ENCODE peak calls at places on chromosomes 6 and 20, in four cellular contexts. S, X, O and Z are unnamed samples.

GRCh38 chr20:483791-484644 is 21.7 kb upstream of the TBC1D20 start:
- DNase-seq in S (peak; percentile 7), X (no peak), O (no peak), Z (peak; percentile 29)

GRCh38 chr6:166583230-166583629 is 3.2 kb downstream of the RAMACL start:
- DNase-seq in S (no peak), X (no peak), O (no peak), Z (no peak)

GRCh38 chr6:5435449-5435848 is 174.1 kb downstream of the FARS2 start:
- DNase-seq in S (no peak), X (no peak), O (no peak), Z (no peak)

GRCh38 chr20:63964412-63964811 is 5.3 kb downstream of the ZNF512B start:
- DNase-seq in S (no peak), X (no peak), O (no peak), Z (no peak)

GRCh38 chr6:132961122-132961521 is 146.8 kb downstream of the RPS12 start:
- DNase-seq in S (no peak), X (no peak), O (no peak), Z (no peak)

GRCh38 chr20:35134472-35134871 is 12.7 kb downstream of the EDEM2 start:
- DNase-seq in S (no peak), X (no peak), O (no peak), Z (no peak)

GRCh38 chr20:54221383-54221782 is 13.5 kb downstream of the PFDN4 start:
- DNase-seq in S (no peak), X (no peak), O (no peak), Z (no peak)

GRCh38 chr20:1274485-1275313 is 8.6 kb downstream of the SNPH start:
- DNase-seq in S (peak; percentile 95), X (no peak), O (no peak), Z (peak; percentile 58)

GRCh38 chr20:25459916-25460590 is 52.6 kb downstream of the GINS1 start:
- DNase-seq in S (no peak), X (no peak), O (no peak), Z (no peak)

GRCh38 chr20:25072226-25072811 is 9.6 kb downstream of the VSX1 start:
- DNase-seq in S (no peak), X (no peak), O (no peak), Z (no peak)

GRCh38 chr6:168403370-168404005 is 37.5 kb upstream of the SMOC2 start:
- DNase-seq in S (no peak), X (no peak), O (no peak), Z (no peak)

GRCh38 chr6:70166088-70166958 is 136.6 kb downstream of the COL9A1 start:
- DNase-seq in S (no peak), X (peak; percentile 55), O (peak; percentile 53), Z (peak; percentile 92)

GRCh38 chr6:27605401-27606342 is 132.8 kb upstream of the ZNF184 start:
- DNase-seq in S (no peak), X (no peak), O (no peak), Z (no peak)

GRCh38 chr20:10078403-10078802 is 43.6 kb downstream of the ANKEF1 start:
- DNase-seq in S (no peak), X (no peak), O (no peak), Z (no peak)

GRCh38 chr6:24520929-24521546 is 26.3 kb downstream of the ALDH5A1 start:
- DNase-seq in S (no peak), X (no peak), O (peak; percentile 56), Z (peak; percentile 46)

GRCh38 chr6:26064619-26065257 is 22.5 kb upstream of the HFE start:
- DNase-seq in S (peak; percentile 14), X (no peak), O (no peak), Z (peak; percentile 11)

GRCh38 chr20:45968801-45969711 is 2.9 kb downstream of the ZNF335 start:
- DNase-seq in S (no peak), X (no peak), O (no peak), Z (no peak)

GRCh38 chr6:1468126-1468525 is 78.8 kb downstream of the FOXF2 start:
- DNase-seq in S (no peak), X (no peak), O (peak; percentile 30), Z (no peak)

GRCh38 chr6:135782517-135782916 is 69.0 kb upstream of the PDE7B start:
- DNase-seq in S (no peak), X (no peak), O (no peak), Z (no peak)

GRCh38 chr6:129207832-129208231 is 324.9 kb downstream of the LAMA2 start:
- DNase-seq in S (no peak), X (no peak), O (no peak), Z (no peak)

GRCh38 chr6:36039113-36039512 is 11.5 kb downstream of the MAPK14 start:
- DNase-seq in S (no peak), X (no peak), O (no peak), Z (no peak)

GRCh38 chr6:108203189-108204119 is 37.6 kb downstream of the NR2E1 start:
- DNase-seq in S (no peak), X (no peak), O (peak; percentile 41), Z (no peak)

GRCh38 chr6:126923807-126924206 is 194.7 kb upstream of the RSPO3 start:
- DNase-seq in S (no peak), X (no peak), O (no peak), Z (no peak)

GRCh38 chr6:1622851-1623768 is 13.4 kb downstream of the FOXC1 start:
- DNase-seq in S (no peak), X (no peak), O (no peak), Z (no peak)

GRCh38 chr6:30985490-30985889 is 2.0 kb downstream of the MUC21 start:
- DNase-seq in S (no peak), X (no peak), O (no peak), Z (no peak)

GRCh38 chr6:36791085-36791484 is 48.2 kb downstream of the CPNE5 start:
- DNase-seq in S (no peak), X (no peak), O (no peak), Z (no peak)

GRCh38 chr6:82624251-82624650 is 260.6 kb downstream of the TPBG start:
- DNase-seq in S (no peak), X (no peak), O (no peak), Z (no peak)

GRCh38 chr20:1817577-1818211 is 77.5 kb upstream of the SIRPA start:
- DNase-seq in S (no peak), X (no peak), O (no peak), Z (no peak)

GRCh38 chr6:16760536-16761468 is at the start of gene ATXN1:
- DNase-seq in S (no peak), X (peak; percentile 76), O (peak; percentile 81), Z (peak; percentile 55)

GRCh38 chr6:86715676-86716075 is 221.7 kb upstream of the HTR1E start:
- DNase-seq in S (no peak), X (no peak), O (no peak), Z (no peak)

GRCh38 chr6:157721431-157722229 is 101.4 kb upstream of the SNX9 start:
- DNase-seq in S (no peak), X (no peak), O (no peak), Z (no peak)

GRCh38 chr6:112933947-112934346 is 586.8 kb downstream of the RFPL4B start:
- DNase-seq in S (no peak), X (no peak), O (no peak), Z (no peak)

GRCh38 chr6:160348209-160348551 is at the start of gene SLC22A3:
- DNase-seq in S (peak; percentile 71), X (no peak), O (no peak), Z (no peak)

GRCh38 chr20:61436268-61436667 is 184.2 kb downstream of the CDH4 start:
- DNase-seq in S (no peak), X (no peak), O (no peak), Z (no peak)

GRCh38 chr20:8043687-8044278 is 24.2 kb upstream of the TMX4 start:
- DNase-seq in S (peak; percentile 59), X (no peak), O (peak; percentile 52), Z (peak; percentile 26)

GRCh38 chr6:95091823-95092436 is 485.4 kb upstream of the MANEA start:
- DNase-seq in S (peak; percentile 3), X (no peak), O (peak; percentile 18), Z (peak; percentile 83)

GRCh38 chr6:121856296-121856695 is 420.9 kb downstream of the GJA1 start:
- DNase-seq in S (no peak), X (no peak), O (no peak), Z (no peak)